ENCODE peak calls at places on chromosomes 5 and 9, in ten cellular contexts. One of them, this sample, is unnamed.

GRCh38 chr9:114138537-114138936 is 16.8 kb upstream of the COL27A1 start:
- DNase-seq in colonic mucosa: no peak
- DNase-seq in upper lobe of left lung: peak
- DNase-seq in OCI-LY7: no peak
- DNase-seq in fibroblast of lung: no peak
- DNase-seq in AG04450: no peak
- DNase-seq in coronary artery: no peak
- DNase-seq in tibial artery: no peak
- DNase-seq in lower lobe of right lung: no peak
- DNase-seq in heart left ventricle: no peak
- DNase-seq in this sample: no peak

GRCh38 chr5:172705576-172706084 is 64.6 kb downstream of the NEURL1B start:
- DNase-seq in colonic mucosa: no peak
- DNase-seq in upper lobe of left lung: no peak
- DNase-seq in OCI-LY7: no peak
- DNase-seq in fibroblast of lung: peak
- DNase-seq in AG04450: no peak
- DNase-seq in coronary artery: no peak
- DNase-seq in tibial artery: no peak
- DNase-seq in lower lobe of right lung: no peak
- DNase-seq in heart left ventricle: no peak
- DNase-seq in this sample: no peak

GRCh38 chr9:125513634-125514413 is 193.2 kb downstream of the MAPKAP1 start:
- DNase-seq in colonic mucosa: peak
- DNase-seq in upper lobe of left lung: no peak
- DNase-seq in OCI-LY7: no peak
- DNase-seq in fibroblast of lung: peak
- DNase-seq in AG04450: no peak
- DNase-seq in coronary artery: no peak
- DNase-seq in tibial artery: no peak
- DNase-seq in lower lobe of right lung: peak
- DNase-seq in heart left ventricle: peak
- DNase-seq in this sample: peak

GRCh38 chr9:134412298-134412711 is 86.0 kb downstream of the RXRA start:
- DNase-seq in colonic mucosa: no peak
- DNase-seq in upper lobe of left lung: no peak
- DNase-seq in OCI-LY7: no peak
- DNase-seq in fibroblast of lung: no peak
- DNase-seq in AG04450: no peak
- DNase-seq in coronary artery: no peak
- DNase-seq in tibial artery: no peak
- DNase-seq in lower lobe of right lung: no peak
- DNase-seq in heart left ventricle: no peak
- DNase-seq in this sample: no peak

GRCh38 chr5:79488775-79489174 is 25.2 kb downstream of the HOMER1 start:
- DNase-seq in colonic mucosa: no peak
- DNase-seq in upper lobe of left lung: no peak
- DNase-seq in OCI-LY7: no peak
- DNase-seq in fibroblast of lung: peak
- DNase-seq in AG04450: no peak
- DNase-seq in coronary artery: no peak
- DNase-seq in tibial artery: no peak
- DNase-seq in lower lobe of right lung: no peak
- DNase-seq in heart left ventricle: no peak
- DNase-seq in this sample: no peak

GRCh38 chr9:392103-392502 is 177.4 kb downstream of the DOCK8 start:
- DNase-seq in colonic mucosa: no peak
- DNase-seq in upper lobe of left lung: no peak
- DNase-seq in OCI-LY7: no peak
- DNase-seq in fibroblast of lung: no peak
- DNase-seq in AG04450: no peak
- DNase-seq in coronary artery: no peak
- DNase-seq in tibial artery: no peak
- DNase-seq in lower lobe of right lung: no peak
- DNase-seq in heart left ventricle: no peak
- DNase-seq in this sample: no peak

GRCh38 chr5:35884125-35884788 is 27.6 kb downstream of the IL7R start:
- DNase-seq in colonic mucosa: no peak
- DNase-seq in upper lobe of left lung: no peak
- DNase-seq in OCI-LY7: peak
- DNase-seq in fibroblast of lung: peak
- DNase-seq in AG04450: peak
- DNase-seq in coronary artery: no peak
- DNase-seq in tibial artery: no peak
- DNase-seq in lower lobe of right lung: no peak
- DNase-seq in heart left ventricle: no peak
- DNase-seq in this sample: no peak

GRCh38 chr9:127786773-127787123 is 914 bp downstream of the CDK9 start:
- DNase-seq in colonic mucosa: no peak
- DNase-seq in upper lobe of left lung: no peak
- DNase-seq in OCI-LY7: no peak
- DNase-seq in fibroblast of lung: no peak
- DNase-seq in AG04450: no peak
- DNase-seq in coronary artery: no peak
- DNase-seq in tibial artery: no peak
- DNase-seq in lower lobe of right lung: no peak
- DNase-seq in heart left ventricle: no peak
- DNase-seq in this sample: no peak

GRCh38 chr9:21750021-21750735 is 52.3 kb upstream of the MTAP start:
- DNase-seq in colonic mucosa: no peak
- DNase-seq in upper lobe of left lung: no peak
- DNase-seq in OCI-LY7: no peak
- DNase-seq in fibroblast of lung: peak
- DNase-seq in AG04450: no peak
- DNase-seq in coronary artery: no peak
- DNase-seq in tibial artery: no peak
- DNase-seq in lower lobe of right lung: no peak
- DNase-seq in heart left ventricle: no peak
- DNase-seq in this sample: no peak

DNA sequence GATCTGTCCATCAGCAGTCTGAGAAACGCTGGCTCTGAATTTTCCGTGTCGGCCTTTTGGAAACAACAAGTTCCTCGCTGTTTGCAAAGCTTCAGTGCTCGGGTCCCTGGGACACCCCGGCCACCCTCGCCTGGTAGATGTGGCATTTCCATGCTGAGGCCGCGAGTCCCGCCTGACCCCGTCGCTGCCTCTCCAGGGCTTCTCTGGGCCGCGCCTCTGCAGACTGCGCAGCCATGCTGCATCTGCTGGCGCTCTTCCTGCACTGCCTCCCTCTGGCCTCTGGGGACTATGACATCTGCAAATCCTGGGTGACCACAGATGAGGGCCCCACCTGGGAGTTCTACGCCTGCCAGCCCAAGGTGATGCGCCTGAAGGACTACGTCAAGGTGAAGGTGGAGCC is 4.7 kb downstream of the NTNG2 start:
- DNase-seq in colonic mucosa: no peak
- DNase-seq in upper lobe of left lung: no peak
- DNase-seq in OCI-LY7: peak
- DNase-seq in fibroblast of lung: no peak
- DNase-seq in AG04450: no peak
- DNase-seq in coronary artery: no peak
- DNase-seq in tibial artery: no peak
- DNase-seq in lower lobe of right lung: no peak
- DNase-seq in heart left ventricle: no peak
- DNase-seq in this sample: no peak
- TF ChIP-seq CTCF in colonic mucosa: no peak
- TF ChIP-seq CTCF in upper lobe of left lung: no peak
- TF ChIP-seq CTCF in OCI-LY7: peak
- TF ChIP-seq CTCF in fibroblast of lung: no peak
- TF ChIP-seq CTCF in AG04450: peak
- TF ChIP-seq CTCF in coronary artery: no peak
- TF ChIP-seq CTCF in tibial artery: no peak
- TF ChIP-seq CTCF in lower lobe of right lung: no peak
- TF ChIP-seq CTCF in heart left ventricle: no peak
- TF ChIP-seq CTCF in this sample: no peak

GRCh38 chr5:149002761-149003689 is 59.8 kb downstream of the SH3TC2 start:
- DNase-seq in colonic mucosa: no peak
- DNase-seq in upper lobe of left lung: no peak
- DNase-seq in OCI-LY7: no peak
- DNase-seq in fibroblast of lung: peak
- DNase-seq in AG04450: no peak
- DNase-seq in coronary artery: no peak
- DNase-seq in tibial artery: no peak
- DNase-seq in lower lobe of right lung: no peak
- DNase-seq in heart left ventricle: no peak
- DNase-seq in this sample: no peak
- H3K27ac ChIP-seq in colonic mucosa: no peak
- H3K27ac ChIP-seq in upper lobe of left lung: no peak
- H3K27ac ChIP-seq in OCI-LY7: no peak
- H3K27ac ChIP-seq in fibroblast of lung: peak
- H3K27ac ChIP-seq in AG04450: peak
- H3K27ac ChIP-seq in coronary artery: no peak
- H3K27ac ChIP-seq in tibial artery: no peak
- H3K27ac ChIP-seq in lower lobe of right lung: no peak
- H3K27ac ChIP-seq in heart left ventricle: no peak
- H3K27ac ChIP-seq in this sample: no peak

GRCh38 chr9:14907360-14907685 is 2.9 kb downstream of the FREM1 start:
- DNase-seq in colonic mucosa: no peak
- DNase-seq in upper lobe of left lung: no peak
- DNase-seq in OCI-LY7: no peak
- DNase-seq in fibroblast of lung: no peak
- DNase-seq in AG04450: no peak
- DNase-seq in coronary artery: no peak
- DNase-seq in tibial artery: no peak
- DNase-seq in lower lobe of right lung: no peak
- DNase-seq in heart left ventricle: no peak
- DNase-seq in this sample: no peak

GRCh38 chr9:14909631-14910177 is 524 bp downstream of the FREM1 start:
- DNase-seq in colonic mucosa: no peak
- DNase-seq in upper lobe of left lung: no peak
- DNase-seq in OCI-LY7: no peak
- DNase-seq in fibroblast of lung: no peak
- DNase-seq in AG04450: no peak
- DNase-seq in coronary artery: no peak
- DNase-seq in tibial artery: no peak
- DNase-seq in lower lobe of right lung: no peak
- DNase-seq in heart left ventricle: no peak
- DNase-seq in this sample: no peak

GRCh38 chr9:14906654-14907359 is 3.4 kb downstream of the FREM1 start:
- DNase-seq in colonic mucosa: no peak
- DNase-seq in upper lobe of left lung: no peak
- DNase-seq in OCI-LY7: no peak
- DNase-seq in fibroblast of lung: no peak
- DNase-seq in AG04450: no peak
- DNase-seq in coronary artery: no peak
- DNase-seq in tibial artery: no peak
- DNase-seq in lower lobe of right lung: no peak
- DNase-seq in heart left ventricle: no peak
- DNase-seq in this sample: no peak

GRCh38 chr9:14910178-14910805 is at the start of gene FREM1:
- DNase-seq in colonic mucosa: peak
- DNase-seq in upper lobe of left lung: peak
- DNase-seq in OCI-LY7: no peak
- DNase-seq in fibroblast of lung: peak
- DNase-seq in AG04450: no peak
- DNase-seq in coronary artery: peak
- DNase-seq in tibial artery: peak
- DNase-seq in lower lobe of right lung: no peak
- DNase-seq in heart left ventricle: no peak
- DNase-seq in this sample: peak

DNA sequence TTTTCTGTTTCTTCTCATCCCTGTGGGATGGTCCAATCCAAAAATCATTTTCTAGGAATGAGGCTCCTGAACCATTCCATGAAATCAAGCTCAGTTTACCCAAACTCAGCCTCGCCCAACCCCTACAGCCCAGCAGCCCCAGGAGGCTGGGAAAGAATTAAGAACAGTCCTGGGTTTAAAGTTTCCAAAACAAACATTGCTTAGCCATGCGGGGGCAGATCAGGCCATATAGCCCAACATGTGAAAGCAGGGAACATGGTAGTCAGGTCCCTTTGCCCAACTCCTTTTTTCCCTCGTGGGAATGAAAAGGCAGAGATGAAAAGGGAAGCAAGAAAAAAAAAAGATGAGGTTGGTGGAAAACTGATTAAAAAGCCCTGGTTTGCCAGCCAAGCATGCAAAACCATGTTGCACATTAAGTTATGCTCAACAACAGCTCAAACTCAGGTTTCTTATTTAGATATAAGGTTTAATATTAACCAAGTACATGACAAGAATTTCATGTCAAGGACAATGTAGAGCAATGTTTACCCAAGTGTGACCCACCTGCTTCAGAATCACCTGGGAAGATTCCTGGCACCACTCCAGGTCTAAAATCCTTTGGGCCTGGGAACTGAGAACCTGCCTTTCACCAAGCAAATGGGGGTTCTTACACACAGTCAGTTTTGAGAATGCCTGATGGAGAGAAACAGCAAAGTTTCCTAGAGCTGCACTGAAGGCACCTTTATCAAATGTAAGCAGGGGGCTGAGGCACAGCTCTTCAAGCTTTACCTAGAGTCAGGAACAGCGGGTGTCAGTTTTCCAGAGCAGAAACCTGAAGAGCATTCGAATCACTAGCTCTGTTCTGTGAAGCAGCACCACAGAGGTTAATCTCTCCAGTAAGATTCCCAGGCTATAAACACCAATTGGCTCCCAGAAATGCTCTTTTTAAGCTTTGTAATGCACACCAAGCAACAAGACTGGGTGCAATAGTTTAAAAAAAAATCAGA is 1.7 kb downstream of the FREM1 start:
- DNase-seq in colonic mucosa: no peak
- DNase-seq in upper lobe of left lung: no peak
- DNase-seq in OCI-LY7: no peak
- DNase-seq in fibroblast of lung: no peak
- DNase-seq in AG04450: no peak
- DNase-seq in coronary artery: no peak
- DNase-seq in tibial artery: no peak
- DNase-seq in lower lobe of right lung: no peak
- DNase-seq in heart left ventricle: no peak
- DNase-seq in this sample: no peak
- H3K4me3 ChIP-seq in colonic mucosa: no peak
- H3K4me3 ChIP-seq in upper lobe of left lung: no peak
- H3K4me3 ChIP-seq in OCI-LY7: no peak
- H3K4me3 ChIP-seq in fibroblast of lung: no peak
- H3K4me3 ChIP-seq in AG04450: no peak
- H3K4me3 ChIP-seq in coronary artery: peak
- H3K4me3 ChIP-seq in tibial artery: peak
- H3K4me3 ChIP-seq in lower lobe of right lung: peak
- H3K4me3 ChIP-seq in heart left ventricle: peak
- H3K4me3 ChIP-seq in this sample: peak

DNA sequence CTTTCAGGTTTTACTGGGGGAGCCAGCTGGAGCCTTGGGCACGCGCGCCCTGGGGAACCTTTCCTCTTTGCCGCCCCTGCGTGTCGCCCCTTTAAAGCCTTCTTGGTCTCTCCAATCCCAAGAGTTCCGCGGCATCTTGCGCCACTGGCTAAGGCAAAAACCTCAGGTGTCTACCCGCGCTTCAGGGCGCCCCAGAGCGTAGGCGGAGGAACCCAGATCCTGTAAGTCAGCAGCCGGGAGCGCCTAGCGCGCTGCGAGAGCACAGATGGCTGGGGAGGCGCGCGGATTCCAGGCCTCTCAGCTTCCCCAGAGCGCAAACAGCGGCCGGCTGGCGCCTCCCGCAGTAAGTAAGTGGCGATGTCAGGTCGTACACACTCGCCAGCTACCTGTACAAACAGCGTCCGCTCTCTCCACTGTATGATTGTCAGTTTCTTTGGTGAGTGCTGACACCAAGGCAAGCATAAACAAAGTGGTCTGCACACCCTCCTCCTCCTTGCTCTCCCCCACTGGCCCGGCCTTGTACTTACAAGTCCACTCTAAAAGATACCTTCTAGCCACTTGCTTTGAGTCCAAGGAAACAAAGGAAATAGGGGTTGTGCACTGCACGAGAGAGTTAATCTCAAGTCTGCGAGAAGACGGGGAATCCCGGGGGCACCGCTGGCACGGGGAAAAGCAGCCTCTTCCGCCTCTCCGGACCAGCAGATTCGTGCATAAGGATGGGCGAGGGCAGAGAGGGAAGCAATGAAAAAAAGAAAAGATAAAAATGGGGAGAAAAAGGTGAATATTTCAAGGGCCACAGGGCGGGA is 2.9 kb downstream of the HTR1A start:
- DNase-seq in colonic mucosa: no peak
- DNase-seq in upper lobe of left lung: peak
- DNase-seq in OCI-LY7: no peak
- DNase-seq in fibroblast of lung: no peak
- DNase-seq in AG04450: no peak
- DNase-seq in coronary artery: no peak
- DNase-seq in tibial artery: no peak
- DNase-seq in lower lobe of right lung: peak
- DNase-seq in heart left ventricle: no peak
- DNase-seq in this sample: no peak
- TF ChIP-seq CTCF in colonic mucosa: no peak
- TF ChIP-seq CTCF in upper lobe of left lung: no peak
- TF ChIP-seq CTCF in OCI-LY7: no peak
- TF ChIP-seq CTCF in fibroblast of lung: no peak
- TF ChIP-seq CTCF in AG04450: no peak
- TF ChIP-seq CTCF in coronary artery: no peak
- TF ChIP-seq CTCF in tibial artery: no peak
- TF ChIP-seq CTCF in lower lobe of right lung: no peak
- TF ChIP-seq CTCF in heart left ventricle: no peak
- TF ChIP-seq CTCF in this sample: no peak

This sample was measured in left ventricle myocardium inferior.